ENCODE peak calls at places on chromosome 22, in four cellular contexts. One of them, this sample, is unnamed.
A peak's percentile ranks its signal among the peaks of the same experiment; 100 is the strongest.

GRCh38 chr22:44197271-44197670 is 16.5 kb downstream of the PARVG start:
- DNase-seq in GOT3: no peak
- DNase-seq in non-pigmented ciliary epithelial cell: no peak
- DNase-seq in H7: no peak
- DNase-seq in this sample: no peak

GRCh38 chr22:35436421-35436820 is 36.5 kb downstream of the MCM5 start:
- DNase-seq in H7: no peak
- DNase-seq in non-pigmented ciliary epithelial cell: no peak
- DNase-seq in GOT3: no peak
- DNase-seq in this sample: no peak

GRCh38 chr22:37419916-37420655 is 7.2 kb downstream of the ELFN2 start:
- DNase-seq in non-pigmented ciliary epithelial cell: no peak
- DNase-seq in H7: peak; percentile 93
- DNase-seq in GOT3: no peak
- DNase-seq in this sample: no peak

GRCh38 chr22:33520904-33521780 is 399.1 kb downstream of the LARGE1 start:
- DNase-seq in H7: no peak
- DNase-seq in GOT3: no peak
- DNase-seq in non-pigmented ciliary epithelial cell: no peak
- DNase-seq in this sample: no peak

GRCh38 chr22:47443836-47444745 is 681.6 kb downstream of the TBC1D22A start:
- DNase-seq in H7: no peak
- DNase-seq in GOT3: no peak
- DNase-seq in non-pigmented ciliary epithelial cell: no peak
- DNase-seq in this sample: no peak

GRCh38 chr22:45656577-45656976 is 15.1 kb upstream of the ATXN10 start:
- DNase-seq in GOT3: no peak
- DNase-seq in H7: no peak
- DNase-seq in non-pigmented ciliary epithelial cell: no peak
- DNase-seq in this sample: no peak

GRCh38 chr22:25898707-25899365 is 156.8 kb downstream of the MYO18B start:
- DNase-seq in H7: peak; percentile 68
- DNase-seq in GOT3: no peak
- DNase-seq in non-pigmented ciliary epithelial cell: no peak
- DNase-seq in this sample: no peak

GRCh38 chr22:20786536-20786979 is 12.6 kb downstream of the SERPIND1 start:
- DNase-seq in H7: no peak
- DNase-seq in GOT3: no peak
- DNase-seq in non-pigmented ciliary epithelial cell: no peak
- DNase-seq in this sample: no peak

GRCh38 chr22:49046000-49046545 is 781.6 kb downstream of the BRD1 start:
- DNase-seq in GOT3: no peak
- DNase-seq in H7: no peak
- DNase-seq in non-pigmented ciliary epithelial cell: no peak
- DNase-seq in this sample: no peak

GRCh38 chr22:21067075-21067900 is 21.5 kb downstream of the LRRC74B start:
- DNase-seq in GOT3: no peak
- DNase-seq in non-pigmented ciliary epithelial cell: no peak
- DNase-seq in H7: no peak
- DNase-seq in this sample: no peak

GRCh38 chr22:50600967-50601668 is 525 bp downstream of the MAPK8IP2 start:
- DNase-seq in GOT3: no peak
- DNase-seq in non-pigmented ciliary epithelial cell: no peak
- DNase-seq in H7: peak; percentile 91
- DNase-seq in this sample: no peak

GRCh38 chr22:48581821-48582469 is 1245.7 kb downstream of the BRD1 start:
- DNase-seq in H7: no peak
- DNase-seq in GOT3: no peak
- DNase-seq in non-pigmented ciliary epithelial cell: no peak
- DNase-seq in this sample: no peak

GRCh38 chr22:49348631-49349030 is 479.0 kb downstream of the BRD1 start:
- DNase-seq in non-pigmented ciliary epithelial cell: no peak
- DNase-seq in H7: no peak
- DNase-seq in GOT3: no peak
- DNase-seq in this sample: no peak

GRCh38 chr22:39581303-39581702 is 10.8 kb downstream of the CACNA1I start:
- DNase-seq in H7: no peak
- DNase-seq in GOT3: no peak
- DNase-seq in non-pigmented ciliary epithelial cell: no peak
- DNase-seq in this sample: no peak

GRCh38 chr22:40764743-40765441 is 54.3 kb downstream of the SLC25A17 start:
- DNase-seq in H7: no peak
- DNase-seq in non-pigmented ciliary epithelial cell: peak; percentile 6
- DNase-seq in GOT3: no peak
- DNase-seq in this sample: peak; percentile 52

GRCh38 chr22:21632237-21632895 is at the start of gene CCDC116:
- DNase-seq in GOT3: no peak
- DNase-seq in non-pigmented ciliary epithelial cell: no peak
- DNase-seq in H7: peak; percentile 90
- DNase-seq in this sample: peak; percentile 31

GRCh38 chr22:30277547-30278344 is 11.1 kb upstream of the OSM start:
- DNase-seq in non-pigmented ciliary epithelial cell: no peak
- DNase-seq in H7: peak; percentile 52
- DNase-seq in GOT3: peak; percentile 50
- DNase-seq in this sample: no peak

GRCh38 chr22:40620464-40621046 is 16.0 kb downstream of the MRTFA start:
- DNase-seq in non-pigmented ciliary epithelial cell: peak; percentile 55
- DNase-seq in H7: no peak
- DNase-seq in GOT3: no peak
- DNase-seq in this sample: no peak

GRCh38 chr22:21041937-21042336 is 3.8 kb upstream of the LRRC74B start:
- DNase-seq in H7: peak; percentile 20
- DNase-seq in GOT3: no peak
- DNase-seq in non-pigmented ciliary epithelial cell: peak; percentile 56
- DNase-seq in this sample: no peak

GRCh38 chr22:46801331-46801811 is 38.9 kb downstream of the TBC1D22A start:
- DNase-seq in H7: no peak
- DNase-seq in non-pigmented ciliary epithelial cell: no peak
- DNase-seq in GOT3: no peak
- DNase-seq in this sample: no peak

GRCh38 chr22:50262460-50262911 is 1.0 kb upstream of the MAPK12 start:
- DNase-seq in H7: no peak
- DNase-seq in non-pigmented ciliary epithelial cell: no peak
- DNase-seq in GOT3: no peak
- DNase-seq in this sample: no peak

GRCh38 chr22:35956850-35957249 is 71.8 kb downstream of the RBFOX2 start:
- DNase-seq in H7: no peak
- DNase-seq in non-pigmented ciliary epithelial cell: no peak
- DNase-seq in GOT3: no peak
- DNase-seq in this sample: no peak

GRCh38 chr22:44648821-44649566 is 53.0 kb upstream of the PRR5 start:
- DNase-seq in non-pigmented ciliary epithelial cell: peak; percentile 62
- DNase-seq in GOT3: no peak
- DNase-seq in H7: no peak
- DNase-seq in this sample: no peak

This sample was measured in stimulated activated naive CD4-positive, alpha-beta T cell.